ENCODE peak calls at places on chromosomes 2 and 18, in seven cellular contexts. R is Right ventricle myocardium superior; U is NCI-H2081; O is GM23338; K is activated CD4-positive, CD25-positive, alpha-beta regulatory T cell; T is astrocyte of the cerebellum; S is HuH-7.5. W is an unnamed sample.

GRCh38 chr2:239749272-239749873 is 275.8 kb downstream of the NDUFA10 start:
- DNase-seq in U (no peak), R (peak; percentile 27), K (no peak), S (no peak), T (no peak), O (no peak), W (no peak)

GRCh38 chr2:222707689-222708273 is 36.3 kb downstream of the MOGAT1 start:
- DNase-seq in O (no peak), K (no peak), S (no peak), R (no peak), U (no peak), T (no peak), W (no peak)

GRCh38 chr2:164642268-164642667 is 21.0 kb upstream of the GRB14 start:
- DNase-seq in T (no peak), O (no peak), U (no peak), R (no peak), K (no peak), S (no peak), W (no peak)

GRCh38 chr2:172743143-172743542 is 7.5 kb downstream of the RAPGEF4 start:
- DNase-seq in S (no peak), R (no peak), K (no peak), T (no peak), U (peak; percentile 76), O (no peak), W (no peak)

GRCh38 chr2:74080346-74080745 is 67.4 kb downstream of the BOLA3 start:
- DNase-seq in K (no peak), S (no peak), O (peak; percentile 39), U (no peak), T (no peak), R (no peak), W (no peak)

GRCh38 chr2:150475479-150476212 is 11.8 kb downstream of the RND3 start:
- DNase-seq in R (no peak), T (no peak), S (no peak), O (no peak), U (no peak), K (no peak), W (no peak)

GRCh38 chr2:197954328-197954727 is 149.9 kb downstream of the PLCL1 start:
- DNase-seq in U (no peak), K (no peak), S (no peak), R (no peak), T (no peak), O (no peak), W (no peak)

GRCh38 chr2:203706403-203706802 is at the start of gene CD28:
- DNase-seq in K (peak; percentile 50), O (no peak), S (no peak), R (peak; percentile 53), U (no peak), T (no peak), W (no peak)

GRCh38 chr2:113169002-113169530 is 4.7 kb upstream of the PSD4 start:
- DNase-seq in O (no peak), U (no peak), R (no peak), K (no peak), T (no peak), S (no peak), W (no peak)

GRCh38 chr2:23900927-23901322 is 26.0 kb downstream of the ATAD2B start:
- DNase-seq in S (no peak), R (no peak), U (no peak), O (no peak), K (no peak), T (peak; percentile 57), W (no peak)

GRCh38 chr2:95158441-95158840 is 1.2 kb downstream of the ZNF514 start:
- DNase-seq in U (no peak), S (no peak), O (peak; percentile 1), R (no peak), K (no peak), T (no peak), W (no peak)

GRCh38 chr2:182763311-182763912 is 47.4 kb downstream of the DNAJC10 start:
- DNase-seq in O (peak; percentile 79), T (peak; percentile 31), U (peak; percentile 19), S (peak; percentile 6), K (no peak), R (no peak), W (peak; percentile 50)

GRCh38 chr2:195697681-195698220 is 40.7 kb downstream of the SLC39A10 start:
- DNase-seq in R (no peak), K (no peak), U (no peak), O (no peak), S (no peak), T (no peak), W (no peak)

GRCh38 chr18:58596265-58596681 is 32.6 kb downstream of the ALPK2 start:
- DNase-seq in R (no peak), O (no peak), S (no peak), K (no peak), T (no peak), U (no peak), W (peak; percentile 52)

GRCh38 chr18:65753520-65753919 is 2.7 kb downstream of the CDH7 start:
- DNase-seq in K (no peak), R (no peak), O (peak; percentile 86), T (peak; percentile 18), S (no peak), U (peak; percentile 81), W (peak; percentile 69)

GRCh38 chr2:159722580-159722979 is 10.3 kb downstream of the MARCHF7 start:
- DNase-seq in U (no peak), T (no peak), R (no peak), O (no peak), K (no peak), S (no peak), W (no peak)

GRCh38 chr2:146147448-146148012 is 1627.6 kb upstream of the ZEB2 start:
- DNase-seq in O (peak; percentile 8), R (no peak), K (no peak), U (no peak), S (no peak), T (no peak), W (no peak)

GRCh38 chr2:10517351-10518043 is 69.4 kb upstream of the ODC1 start:
- DNase-seq in U (no peak), S (no peak), T (no peak), O (no peak), K (no peak), R (no peak), W (no peak)

GRCh38 chr2:55618649-55619055 is 1.2 kb upstream of the PPP4R3B start:
- DNase-seq in O (peak; percentile 73), S (peak; percentile 50), R (peak; percentile 62), U (peak; percentile 45), K (no peak), T (no peak), W (peak; percentile 48)

W was measured in ELF-1.